ENCODE peak calls at places on chromosomes 5 and 9, in seven cellular contexts. S is transverse colon, J is AG10803, P is suprapubic skin, C is brain microvascular endothelial cell, N is H1, T is lower lobe of right lung. W is an unnamed sample.

GRCh38 chr5:107513337-107514125 is 157.2 kb downstream of the EFNA5 start:
- DNase-seq in N (no peak), S (no peak), C (no peak), J (no peak), P (no peak), T (no peak), W (no peak)

GRCh38 chr5:96633820-96634219 is 28.4 kb upstream of the CAST start:
- DNase-seq in S (no peak), N (no peak), P (no peak), J (peak), T (no peak), C (no peak), W (no peak)

GRCh38 chr5:87229780-87230179 is 37.9 kb upstream of the RASA1 start:
- DNase-seq in P (no peak), S (no peak), J (peak), T (no peak), N (no peak), C (no peak), W (no peak)

GRCh38 chr9:110065527-110065926 is 142.4 kb downstream of the C9orf152 start:
- DNase-seq in P (no peak), N (no peak), S (no peak), C (no peak), J (peak), T (no peak), W (no peak)

GRCh38 chr9:100206899-100207298 is 107.9 kb downstream of the INVS start:
- DNase-seq in P (no peak), C (no peak), N (no peak), S (no peak), J (peak), T (no peak), W (no peak)

GRCh38 chr5:115530426-115530825 is 14.1 kb downstream of the FEM1C start:
- DNase-seq in J (peak), P (no peak), C (no peak), T (no peak), N (no peak), S (no peak), W (no peak)

GRCh38 chr9:127277099-127277498 is 12.5 kb downstream of the GARNL3 start:
- DNase-seq in J (no peak), C (no peak), T (no peak), P (no peak), S (no peak), N (no peak), W (no peak)

GRCh38 chr5:178435321-178436238 is 154.6 kb downstream of the COL23A1 start:
- DNase-seq in P (no peak), C (no peak), S (no peak), J (no peak), T (no peak), N (no peak), W (no peak)

GRCh38 chr9:6197330-6197729 is 18.3 kb upstream of the IL33 start:
- DNase-seq in T (no peak), J (peak), P (no peak), N (no peak), C (peak), S (no peak), W (no peak)

GRCh38 chr5:132704875-132705274 is 31.1 kb downstream of the IL4 start:
- DNase-seq in P (no peak), C (peak), N (no peak), S (no peak), J (peak), T (no peak), W (no peak)

GRCh38 chr5:139193928-139194327 is 4.2 kb downstream of the SIL1 start:
- DNase-seq in S (no peak), P (no peak), T (no peak), N (no peak), J (no peak), C (no peak), W (no peak)
- TF ChIP-seq CTCF in S (peak), P (peak), T (no peak), N (peak), J (peak), C (peak), W (no peak)

GRCh38 chr5:23400951-23401350 is 106.5 kb upstream of the PRDM9 start:
- DNase-seq in J (no peak), N (no peak), S (no peak), C (no peak), T (no peak), P (no peak), W (no peak)

GRCh38 chr5:23411200-23411599 is 96.2 kb upstream of the PRDM9 start:
- DNase-seq in P (no peak), C (no peak), J (no peak), N (no peak), T (no peak), S (no peak), W (no peak)

GRCh38 chr5:23405316-23406068 is 101.9 kb upstream of the PRDM9 start:
- DNase-seq in T (no peak), S (no peak), J (no peak), N (no peak), C (no peak), P (no peak), W (no peak)
- TF ChIP-seq CTCF in T (no peak), S (no peak), J (no peak), N (no peak), C (no peak), P (no peak), W (no peak)

GRCh38 chr5:4511996-4512656 is 628.0 kb upstream of the ADAMTS16 start:
- DNase-seq in N (peak), T (peak), J (peak), C (no peak), S (no peak), P (peak), W (no peak)
- TF ChIP-seq CTCF in N (peak), T (peak), J (peak), C (no peak), S (no peak), P (peak), W (no peak)

GRCh38 chr9:15485836-15486678 is 24.7 kb downstream of the PSIP1 start:
- DNase-seq in J (peak), S (no peak), T (no peak), P (no peak), N (no peak), C (peak), W (no peak)
- TF ChIP-seq CTCF in J (peak), S (peak), T (peak), P (peak), N (no peak), C (peak), W (no peak)

GRCh38 chr5:91929522-91929817 is 546.4 kb upstream of the ARRDC3 start:
- DNase-seq in S (no peak), N (no peak), J (no peak), C (no peak), P (no peak), T (no peak), W (no peak)
- TF ChIP-seq CTCF in S (no peak), N (no peak), J (no peak), C (no peak), P (peak), T (no peak), W (no peak)

GRCh38 chr5:2708132-2708531 is 43.3 kb downstream of the IRX2 start:
- DNase-seq in N (no peak), J (no peak), T (no peak), P (peak), C (no peak), S (no peak), W (no peak)

GRCh38 chr5:2711446-2712425 is 39.7 kb downstream of the IRX2 start:
- DNase-seq in C (no peak), J (no peak), N (no peak), P (peak), S (no peak), T (no peak), W (no peak)

GRCh38 chr5:2709996-2710689 is 41.3 kb downstream of the IRX2 start:
- DNase-seq in P (peak), N (no peak), T (no peak), S (no peak), C (no peak), J (no peak), W (no peak)

GRCh38 chr5:2708751-2709150 is 42.7 kb downstream of the IRX2 start:
- DNase-seq in T (no peak), C (no peak), J (no peak), P (peak), N (no peak), S (no peak), W (no peak)

DNA sequence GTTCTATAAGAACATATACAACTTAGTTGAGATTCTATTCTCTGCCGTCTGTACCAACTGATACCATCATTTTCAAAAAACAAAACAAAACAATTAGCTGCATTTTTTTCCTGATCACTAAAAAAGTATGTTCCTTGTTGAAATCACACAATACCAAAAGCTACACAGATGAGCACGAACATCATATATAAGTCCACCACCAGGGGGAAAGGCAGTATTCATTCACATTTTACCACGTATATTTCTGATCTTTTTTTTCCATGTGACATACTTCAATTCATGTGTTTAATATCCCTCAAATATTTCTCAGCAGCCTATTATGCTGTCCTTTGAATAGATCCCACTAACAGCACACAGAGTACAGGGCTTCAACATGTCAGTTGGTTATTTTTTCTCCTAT is 40.6 kb downstream of the IRX2 start:
- DNase-seq in C (no peak), T (no peak), S (no peak), J (peak), N (no peak), P (no peak), W (no peak)
- TF ChIP-seq CTCF in C (no peak), T (no peak), S (no peak), J (peak), N (no peak), P (peak), W (no peak)

GRCh38 chr5:119313207-119313606 is 42.6 kb upstream of the TNFAIP8 start:
- DNase-seq in S (no peak), T (no peak), N (no peak), P (no peak), C (no peak), J (no peak), W (no peak)

GRCh38 chr5:119313876-119314605 is 41.8 kb upstream of the TNFAIP8 start:
- DNase-seq in T (no peak), S (no peak), C (no peak), P (no peak), N (no peak), J (no peak), W (no peak)

GRCh38 chr5:119318256-119318914 is 37.4 kb upstream of the TNFAIP8 start:
- DNase-seq in N (no peak), J (no peak), P (no peak), S (no peak), T (no peak), C (no peak), W (no peak)

GRCh38 chr5:119316116-119316515 is 39.7 kb upstream of the TNFAIP8 start:
- DNase-seq in T (no peak), C (no peak), N (no peak), J (no peak), P (no peak), S (no peak), W (no peak)

GRCh38 chr5:119315516-119315949 is 40.3 kb upstream of the TNFAIP8 start:
- DNase-seq in N (no peak), J (peak), S (no peak), C (no peak), T (no peak), P (no peak), W (no peak)
- TF ChIP-seq CTCF in N (no peak), J (peak), S (peak), C (peak), T (peak), P (peak), W (no peak)

GRCh38 chr5:157599565-157599964 is 24.0 kb upstream of the ADAM19 start:
- DNase-seq in P (no peak), C (no peak), N (no peak), T (no peak), J (no peak), S (no peak), W (no peak)

GRCh38 chr5:157596449-157596848 is 20.9 kb upstream of the ADAM19 start:
- DNase-seq in N (no peak), P (no peak), S (peak), T (no peak), C (no peak), J (peak), W (no peak)

GRCh38 chr5:157600252-157600651 is 24.7 kb upstream of the ADAM19 start:
- DNase-seq in S (no peak), J (no peak), T (no peak), N (no peak), C (no peak), P (no peak), W (no peak)

GRCh38 chr5:157597277-157597676 is 21.7 kb upstream of the ADAM19 start:
- DNase-seq in S (no peak), N (no peak), C (no peak), P (no peak), T (no peak), J (no peak), W (no peak)

DNA sequence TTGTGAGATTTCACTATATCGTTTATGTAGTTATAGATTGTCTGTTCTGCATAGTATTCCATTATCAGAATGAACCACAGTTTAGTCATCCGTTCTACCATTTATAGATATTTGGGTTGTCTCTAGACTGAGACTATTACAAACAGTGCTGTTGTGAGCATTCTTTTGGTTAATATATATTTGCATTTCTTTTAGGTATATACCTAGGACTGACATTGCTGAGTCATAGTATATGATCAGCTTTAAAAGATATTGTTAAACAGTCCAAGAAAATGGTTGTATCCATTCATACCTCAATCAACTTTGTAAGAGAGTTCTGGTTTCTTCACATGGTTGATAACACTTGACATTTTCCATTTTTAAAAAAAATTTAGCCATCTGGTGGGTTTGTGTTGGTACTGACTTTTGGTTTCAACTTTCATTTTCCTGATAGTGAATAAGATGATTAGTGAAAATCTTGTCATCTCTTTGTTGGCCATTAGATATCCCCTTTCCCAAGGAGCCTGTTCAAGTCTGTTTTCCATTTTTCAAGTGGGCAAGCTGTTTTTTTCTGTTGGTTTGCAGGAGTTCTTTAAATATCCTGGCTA is 22.9 kb upstream of the ADAM19 start:
- DNase-seq in P (no peak), N (no peak), J (no peak), T (no peak), S (no peak), C (no peak), W (no peak)
- TF ChIP-seq CTCF in P (no peak), N (no peak), J (no peak), T (no peak), S (no peak), C (no peak), W (no peak)

GRCh38 chr9:95505676-95506437 is 10.9 kb downstream of the PTCH1 start:
- DNase-seq in T (no peak), C (no peak), P (no peak), N (no peak), J (peak), S (peak), W (no peak)

GRCh38 chr9:95508242-95508967 is 8.4 kb downstream of the PTCH1 start:
- DNase-seq in C (no peak), S (no peak), N (no peak), T (no peak), J (peak), P (no peak), W (no peak)

GRCh38 chr9:95507456-95508241 is 9.1 kb downstream of the PTCH1 start:
- DNase-seq in C (no peak), P (peak), S (peak), J (peak), N (no peak), T (no peak), W (no peak)

GRCh38 chr9:95506438-95506691 is 10.4 kb downstream of the PTCH1 start:
- DNase-seq in S (peak), N (no peak), P (no peak), J (peak), C (no peak), T (no peak), W (no peak)

GRCh38 chr9:95506692-95507455 is 9.9 kb downstream of the PTCH1 start:
- DNase-seq in S (peak), P (no peak), T (no peak), J (peak), N (no peak), C (peak), W (no peak)
- TF ChIP-seq CTCF in S (no peak), P (no peak), T (no peak), J (no peak), N (no peak), C (peak), W (no peak)

DNA sequence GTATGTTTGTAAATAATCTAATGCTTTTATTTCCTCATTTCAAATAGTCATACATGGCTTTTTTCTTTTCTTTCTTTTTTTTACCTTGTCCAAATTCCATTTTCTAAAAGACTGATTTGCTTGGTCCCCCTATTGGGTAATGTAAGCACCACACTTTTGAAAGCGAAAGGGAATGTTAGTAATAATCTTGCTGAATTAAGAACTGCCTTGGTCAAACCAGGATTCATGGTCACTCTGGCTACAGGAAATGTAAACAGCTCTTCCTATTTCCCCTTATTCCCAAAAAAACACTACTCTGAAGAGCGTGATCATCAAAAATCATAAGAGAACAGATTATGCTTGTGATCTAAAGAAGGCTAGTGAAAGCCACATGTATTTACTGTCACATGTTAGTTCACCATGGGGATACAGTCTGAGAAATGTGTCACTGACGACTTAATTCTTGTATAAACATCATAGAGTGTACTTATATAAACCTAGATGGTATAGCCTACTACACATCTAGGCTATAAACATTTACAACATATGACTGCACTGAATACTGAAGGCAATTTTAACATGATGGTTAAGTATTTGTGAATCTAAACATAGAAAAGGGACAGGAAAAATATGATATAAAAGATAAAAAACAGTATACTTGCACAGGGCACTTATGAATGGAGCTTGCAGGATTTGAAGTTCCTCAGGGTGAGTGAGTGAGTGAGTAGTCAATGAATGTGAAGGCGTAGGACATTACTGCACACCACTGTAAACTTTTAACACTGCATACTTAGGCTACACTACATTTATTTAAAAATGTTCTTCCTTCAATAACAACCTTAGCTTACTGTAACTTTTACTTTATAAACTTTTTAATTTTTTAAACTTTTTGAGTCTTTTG is 75.3 kb downstream of the HMGCR start:
- DNase-seq in P (no peak), J (no peak), N (no peak), C (no peak), T (no peak), S (no peak), W (no peak)
- TF ChIP-seq CTCF in P (no peak), J (peak), N (no peak), C (peak), T (no peak), S (no peak), W (no peak)